ENCODE peak calls at places on chromosomes 5 and 9, in five cellular contexts. U is Calu3, L is endothelial cell, Z is nephron progenitor cell, G is HCT116. W is an unnamed sample.

GRCh38 chr5:9456435-9457042 is 89.3 kb downstream of the SEMA5A start:
- DNase-seq in L (no peak), U (no peak), Z (no peak), G (no peak), W (no peak)

GRCh38 chr5:66945389-66946349 is 250.9 kb downstream of the CD180 start:
- DNase-seq in G (no peak), Z (no peak), U (no peak), L (no peak), W (peak)

GRCh38 chr9:3478549-3478953 is 47.2 kb downstream of the RFX3 start:
- DNase-seq in L (no peak), G (no peak), U (peak), Z (no peak), W (peak)

GRCh38 chr9:76018244-76018643 is 127.8 kb downstream of the PCSK5 start:
- DNase-seq in G (no peak), Z (no peak), U (no peak), L (no peak), W (no peak)

GRCh38 chr5:40486437-40487270 is 193.1 kb upstream of the PTGER4 start:
- DNase-seq in Z (no peak), U (peak), L (no peak), G (no peak), W (peak)

GRCh38 chr5:177426566-177427210 is at the start of gene GRK6:
- DNase-seq in U (peak), Z (no peak), G (no peak), L (no peak), W (peak)

GRCh38 chr9:135905380-135906282 is 1.7 kb downstream of the CAMSAP1 start:
- DNase-seq in G (peak), Z (no peak), L (no peak), U (peak), W (peak)

GRCh38 chr5:148829248-148829594 is 2.8 kb downstream of the ADRB2 start:
- DNase-seq in Z (no peak), U (no peak), G (no peak), L (no peak), W (no peak)

GRCh38 chr5:167644619-167645018 is 646.8 kb upstream of the WWC1 start:
- DNase-seq in U (no peak), L (no peak), G (no peak), Z (no peak), W (no peak)

GRCh38 chr9:104923740-104924139 is 4.2 kb downstream of the ABCA1 start:
- DNase-seq in L (no peak), Z (no peak), U (no peak), G (no peak), W (no peak)

DNA sequence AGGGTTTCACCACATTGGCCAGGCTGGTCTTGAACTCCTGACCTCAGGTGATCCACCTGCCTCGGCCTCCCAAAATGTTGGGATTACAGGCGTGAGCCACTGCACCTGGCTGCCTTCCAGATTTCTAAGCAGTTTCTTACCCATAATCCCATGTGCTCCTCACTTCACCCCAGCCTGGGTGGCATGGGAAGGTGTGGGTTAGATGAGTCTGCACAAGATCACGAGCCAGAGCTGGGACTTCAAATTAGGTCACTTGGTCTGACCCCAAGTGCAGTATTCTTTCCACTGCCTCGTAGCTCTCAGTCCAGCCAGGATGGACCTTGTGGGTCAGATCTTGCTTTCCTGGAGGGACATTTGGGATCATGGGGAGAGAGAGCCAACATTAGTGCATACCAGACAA is 37.5 kb upstream of the STRBP start:
- DNase-seq in Z (no peak), L (no peak), U (no peak), G (no peak), W (no peak)
- TF ChIP-seq CTCF in Z (no peak), L (no peak), U (no peak), G (no peak), W (no peak)

GRCh38 chr9:73077625-73078030 is 74.0 kb upstream of the ANXA1 start:
- DNase-seq in Z (no peak), U (no peak), G (no peak), L (no peak), W (no peak)

GRCh38 chr9:73080110-73080683 is 71.5 kb upstream of the ANXA1 start:
- DNase-seq in L (no peak), G (no peak), Z (peak), U (no peak), W (no peak)

GRCh38 chr9:73079326-73079725 is 72.3 kb upstream of the ANXA1 start:
- DNase-seq in G (peak), U (peak), L (no peak), Z (no peak), W (no peak)

GRCh38 chr9:73083519-73083918 is 68.1 kb upstream of the ANXA1 start:
- DNase-seq in G (no peak), U (no peak), Z (no peak), L (no peak), W (no peak)

GRCh38 chr9:73081979-73082657 is 69.5 kb upstream of the ANXA1 start:
- DNase-seq in G (peak), Z (peak), U (peak), L (peak), W (peak)
- TF ChIP-seq CTCF in G (peak), Z (peak), U (no peak), L (peak), W (peak)

GRCh38 chr5:110790673-110791072 is 51.9 kb downstream of the SLC25A46 start:
- DNase-seq in L (no peak), U (no peak), Z (no peak), G (no peak), W (no peak)
- TF ChIP-seq CTCF in L (no peak), U (no peak), Z (no peak), G (peak), W (no peak)

GRCh38 chr9:1939926-1940368 is 75.2 kb upstream of the SMARCA2 start:
- DNase-seq in Z (peak), U (peak), L (peak), G (peak), W (peak)
- TF ChIP-seq CTCF in Z (peak), U (no peak), L (peak), G (peak), W (peak)

GRCh38 chr9:119366909-119367690 is 2.1 kb downstream of the BRINP1 start:
- DNase-seq in L (no peak), U (no peak), G (no peak), Z (no peak), W (no peak)

GRCh38 chr9:119369670-119370366 is 583 bp upstream of the BRINP1 start:
- DNase-seq in G (no peak), U (no peak), L (no peak), Z (no peak), W (no peak)

GRCh38 chr9:119368179-119368578 is 1.1 kb downstream of the BRINP1 start:
- DNase-seq in Z (no peak), U (no peak), L (no peak), G (no peak), W (no peak)

GRCh38 chr9:119368681-119369581 is at the start of gene BRINP1:
- DNase-seq in U (no peak), G (no peak), L (peak), Z (peak), W (peak)

GRCh38 chr9:119365291-119366027 is 3.8 kb downstream of the BRINP1 start:
- DNase-seq in G (no peak), U (no peak), L (peak), Z (peak), W (peak)
- TF ChIP-seq CTCF in G (peak), U (no peak), L (peak), Z (peak), W (no peak)

GRCh38 chr5:181138258-181138657 is 7.3 kb upstream of the OR2V1 start:
- DNase-seq in U (no peak), Z (no peak), G (no peak), L (no peak), W (no peak)
- TF ChIP-seq CTCF in U (no peak), Z (no peak), G (peak), L (no peak), W (no peak)

GRCh38 chr9:5437254-5438216 is at the start of gene PLGRKT:
- DNase-seq in L (peak), Z (peak), U (peak), G (peak), W (peak)
- TF ChIP-seq CTCF in L (no peak), Z (no peak), U (no peak), G (peak), W (no peak)

DNA sequence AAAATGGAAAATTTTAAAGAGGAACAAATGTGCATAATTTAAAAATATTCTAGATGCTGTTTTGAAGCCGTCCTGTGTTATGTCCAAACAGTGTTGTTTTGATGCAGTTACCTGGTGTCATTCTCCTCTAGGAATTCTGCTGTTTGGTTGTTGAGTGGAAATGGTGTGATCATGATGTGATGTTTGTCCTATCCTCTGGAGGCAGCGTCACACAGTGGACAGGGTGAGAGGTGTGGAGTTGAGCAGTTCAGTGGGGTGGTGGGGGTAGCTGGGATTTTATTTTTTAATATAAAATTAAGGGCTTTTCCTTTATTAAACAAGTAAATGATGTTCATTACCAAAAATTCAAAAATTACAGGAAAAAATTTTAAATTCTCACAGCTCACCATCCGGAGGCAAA is 31.2 kb downstream of the PRDM6 start:
- DNase-seq in U (no peak), L (no peak), Z (no peak), G (peak), W (no peak)
- TF ChIP-seq CTCF in U (no peak), L (peak), Z (peak), G (peak), W (no peak)

GRCh38 chr9:100999914-101000540 is 28.5 kb upstream of the PLPPR1 start:
- DNase-seq in U (no peak), L (no peak), Z (no peak), G (no peak), W (no peak)
- TF ChIP-seq CTCF in U (no peak), L (no peak), Z (no peak), G (no peak), W (no peak)

GRCh38 chr9:98536542-98537173 is 172.1 kb downstream of the GABBR2 start:
- DNase-seq in Z (no peak), U (no peak), G (no peak), L (peak), W (peak)
- TF ChIP-seq CTCF in Z (no peak), U (no peak), G (peak), L (peak), W (peak)

W was measured in activated CD8-positive, alpha-beta T cell treated with anti-CD3 and anti-CD28 coated beads for 36 hours.